ENCODE peak calls at places on chromosome 15, in six cellular contexts. K is IMR-90, Z is H1, Q is mesenchymal stem cell, F is neuronal stem cell, I is H9. W is an unnamed sample.

GRCh38 chr15:58115692-58116091 is 22.5 kb upstream of the AQP9 start:
- DNase-seq in Q (peak; percentile 1), I (no peak), K (no peak), F (no peak), Z (no peak), W (peak; percentile 10)

GRCh38 chr15:75036269-75036668 is 12.9 kb downstream of the PPCDC start:
- DNase-seq in F (no peak), K (no peak), I (peak; percentile 91), Q (peak; percentile 32), Z (peak; percentile 71), W (peak; percentile 90)

GRCh38 chr15:37585966-37586656 is 348.3 kb upstream of the TMCO5A start:
- DNase-seq in K (peak; percentile 62), Q (peak; percentile 21), F (no peak), I (no peak), Z (no peak), W (no peak)

GRCh38 chr15:90465140-90465929 is 64.4 kb upstream of the CRTC3 start:
- DNase-seq in F (no peak), Q (peak; percentile 60), I (no peak), Z (no peak), K (peak; percentile 81), W (no peak)

GRCh38 chr15:49521802-49522201 is 98.8 kb downstream of the FGF7 start:
- DNase-seq in K (peak; percentile 33), F (no peak), I (no peak), Z (no peak), Q (no peak), W (no peak)

GRCh38 chr15:58589047-58589446 is 157.3 kb downstream of the LIPC start:
- DNase-seq in I (no peak), F (no peak), Z (no peak), K (no peak), Q (no peak), W (peak; percentile 27)

GRCh38 chr15:68550004-68550403 is 28.8 kb upstream of the CORO2B start:
- DNase-seq in Z (no peak), I (no peak), K (no peak), F (no peak), Q (no peak), W (no peak)

GRCh38 chr15:73081321-73081958 is 29.2 kb downstream of the NEO1 start:
- DNase-seq in Q (peak; percentile 73), K (peak; percentile 71), I (no peak), F (peak; percentile 17), Z (no peak), W (peak; percentile 30)

GRCh38 chr15:70196314-70197291 is 98.9 kb upstream of the TLE3 start:
- DNase-seq in Z (peak; percentile 64), Q (peak; percentile 87), I (peak; percentile 94), K (peak; percentile 88), F (peak; percentile 82), W (peak; percentile 99)

GRCh38 chr15:45088801-45089711 is 24.9 kb downstream of the DUOX2 start:
- DNase-seq in F (no peak), Q (peak; percentile 21), I (no peak), Z (no peak), K (no peak), W (no peak)

GRCh38 chr15:32682569-32682968 is 35.2 kb upstream of the GREM1 start:
- DNase-seq in I (no peak), F (no peak), Q (peak; percentile 89), K (peak; percentile 95), Z (no peak), W (peak; percentile 71)

GRCh38 chr15:41944313-41944940 is 27.9 kb downstream of the EHD4 start:
- DNase-seq in Z (no peak), I (no peak), F (peak; percentile 44), K (peak; percentile 94), Q (peak; percentile 91), W (peak; percentile 85)

GRCh38 chr15:82805994-82806406 is at the start of gene FSD2:
- DNase-seq in K (no peak), I (no peak), Q (peak; percentile 11), Z (no peak), F (no peak), W (no peak)

GRCh38 chr15:25910832-25911231 is 47.7 kb upstream of the ATP10A start:
- DNase-seq in K (no peak), I (no peak), Q (no peak), F (no peak), Z (no peak), W (no peak)

GRCh38 chr15:101504373-101504772 is 14.9 kb upstream of the PCSK6 start:
- DNase-seq in I (no peak), K (no peak), Q (no peak), Z (no peak), F (no peak), W (no peak)

GRCh38 chr15:28995721-28996120 is 109.9 kb downstream of the APBA2 start:
- DNase-seq in K (no peak), Z (no peak), Q (no peak), F (no peak), I (no peak), W (no peak)

GRCh38 chr15:87312221-87312620 is 944.3 kb downstream of the NTRK3 start:
- DNase-seq in Q (no peak), Z (no peak), K (no peak), F (no peak), I (no peak), W (no peak)

GRCh38 chr15:69729167-69729748 is 276.6 kb downstream of the RPLP1 start:
- DNase-seq in K (peak; percentile 8), Z (no peak), Q (peak; percentile 43), I (peak; percentile 47), F (no peak), W (peak; percentile 55)

GRCh38 chr15:57890351-57890750 is 175.2 kb downstream of the ALDH1A2 start:
- DNase-seq in I (no peak), F (no peak), Q (no peak), Z (no peak), K (peak; percentile 35), W (peak; percentile 8)

GRCh38 chr15:98706986-98707385 is 58.6 kb downstream of the IGF1R start:
- DNase-seq in Q (no peak), Z (no peak), K (no peak), I (no peak), F (no peak), W (no peak)

GRCh38 chr15:91593653-91594052 is 259.9 kb upstream of the SLCO3A1 start:
- DNase-seq in Z (no peak), K (no peak), F (no peak), Q (no peak), I (no peak), W (no peak)

GRCh38 chr15:40747685-40748631 is 7.1 kb downstream of the RMDN3 start:
- DNase-seq in Z (no peak), K (no peak), I (no peak), Q (no peak), F (no peak), W (no peak)
- H3K14ac ChIP-seq in Z (no peak overlapping the region), K (no peak overlapping the region), I (no peak overlapping the region), Q (no peak overlapping the region), F (no peak overlapping the region), W (no peak overlapping the region)

GRCh38 chr15:39317225-39317624 is 263.7 kb upstream of the THBS1 start:
- DNase-seq in Z (no peak), F (no peak), I (no peak), Q (peak; percentile 19), K (peak; percentile 82), W (no peak)
- H3K14ac ChIP-seq in Z (no peak overlapping the region), F (no peak overlapping the region), I (no peak overlapping the region), Q (no peak overlapping the region), K (peak overlapping the region; percentile 73), W (no peak overlapping the region)

GRCh38 chr15:63240136-63240535 is 37.3 kb upstream of the APH1B start:
- DNase-seq in Q (no peak), Z (no peak), F (no peak), I (no peak), K (no peak), W (no peak)

GRCh38 chr15:63243101-63243500 is 34.3 kb upstream of the APH1B start:
- DNase-seq in Q (no peak), Z (no peak), I (no peak), K (peak; percentile 74), F (no peak), W (peak; percentile 60)

GRCh38 chr15:63243776-63244175 is 33.6 kb upstream of the APH1B start:
- DNase-seq in I (no peak), Z (no peak), Q (no peak), F (no peak), K (no peak), W (no peak)

GRCh38 chr15:63238796-63239195 is 38.6 kb upstream of the APH1B start:
- DNase-seq in Z (no peak), I (no peak), Q (peak; percentile 49), F (no peak), K (peak; percentile 78), W (no peak)

GRCh38 chr15:63241316-63241715 is 36.1 kb upstream of the APH1B start:
- DNase-seq in F (no peak), I (no peak), Z (no peak), K (no peak), Q (no peak), W (no peak)
- H3K14ac ChIP-seq in F (no peak overlapping the region), I (no peak overlapping the region), Z (no peak overlapping the region), K (no peak overlapping the region), Q (no peak overlapping the region), W (no peak overlapping the region)

DNA sequence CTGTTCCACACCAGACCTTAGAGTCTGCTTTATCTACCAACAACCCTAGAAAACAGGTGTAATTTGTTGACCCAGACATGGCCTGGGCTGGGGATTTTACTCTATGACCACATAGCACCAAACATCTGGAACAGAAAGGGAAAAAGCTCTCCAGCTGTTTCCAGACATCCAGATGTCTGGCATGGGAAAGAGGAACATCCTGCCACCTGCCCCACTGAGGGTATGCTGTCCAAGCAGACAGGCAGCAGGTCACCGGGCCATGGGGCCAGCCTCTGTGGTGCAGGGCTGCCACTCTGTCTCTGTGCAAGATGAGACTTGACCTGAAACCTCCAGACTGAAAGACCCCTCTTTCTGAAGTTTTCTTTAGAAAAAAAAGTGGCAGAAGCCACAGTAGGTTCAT is 359.3 kb upstream of the ICE2 start:
- DNase-seq in I (no peak), Q (no peak), Z (no peak), K (no peak), F (no peak), W (no peak)
- H3K14ac ChIP-seq in I (no peak overlapping the region), Q (no peak overlapping the region), Z (no peak overlapping the region), K (no peak overlapping the region), F (no peak overlapping the region), W (no peak overlapping the region)

DNA sequence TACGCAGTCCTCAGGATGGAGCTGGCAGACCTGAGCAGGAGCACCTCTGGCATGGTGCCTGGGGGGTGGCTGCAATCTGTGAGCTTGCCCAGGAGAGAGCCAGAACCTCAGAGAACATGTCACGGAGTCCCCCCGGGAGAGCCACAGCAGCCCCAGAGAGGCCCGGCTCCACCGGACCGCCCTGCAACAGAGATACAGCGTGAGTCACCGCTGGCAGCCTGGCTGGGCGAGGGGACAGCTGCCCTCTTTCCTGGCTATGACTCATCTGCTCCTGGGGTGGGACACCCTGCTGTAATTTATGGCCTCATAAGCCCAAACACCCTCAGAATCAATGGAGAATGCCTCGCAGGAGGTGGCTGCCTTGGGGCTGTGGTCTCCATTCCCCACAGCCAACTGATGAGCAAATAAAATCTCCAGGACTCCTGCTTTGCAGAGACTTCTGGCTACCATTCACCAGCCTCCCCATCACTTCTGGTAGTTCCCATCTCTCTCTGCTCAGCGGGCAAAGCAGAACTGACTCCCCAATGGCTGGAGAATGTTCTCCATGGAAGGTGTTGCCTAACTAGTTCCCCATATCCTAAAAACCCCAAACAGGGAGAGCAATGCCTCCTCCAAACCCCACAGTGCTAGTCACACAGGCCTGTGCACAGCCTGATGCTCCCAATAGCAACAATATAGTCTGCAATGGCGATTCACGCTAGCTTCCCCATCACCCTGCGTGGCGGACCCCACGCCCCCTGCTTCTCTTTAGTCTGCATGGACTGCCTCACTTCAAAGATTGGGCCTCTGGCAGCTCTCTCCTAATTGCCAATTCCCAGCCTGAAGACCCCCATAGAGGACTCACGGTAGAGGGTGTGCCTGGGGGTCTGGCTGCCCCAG is 21.6 kb downstream of the ACSBG1 start:
- DNase-seq in K (peak; percentile 64), Q (peak; percentile 92), Z (no peak), I (no peak), F (no peak), W (peak; percentile 23)
- H3K14ac ChIP-seq in K (no peak overlapping the region), Q (no peak overlapping the region), Z (no peak overlapping the region), I (no peak overlapping the region), F (no peak overlapping the region), W (no peak overlapping the region)

W was measured in trophoblast cell.